ENCODE peak calls at places on chromosomes 3 and 15, in seven cellular contexts. N, K, B, I, G, J and F are unnamed samples.

GRCh38 chr3:155876037-155876436 is 5.6 kb downstream of the GMPS start:
- DNase-seq in J (no peak), K (no peak), B (no peak), N (no peak), G (no peak), I (no peak), F (no peak)

GRCh38 chr15:67072442-67072841 is 7.0 kb downstream of the SMAD3 start:
- DNase-seq in K (no peak), J (no peak), B (no peak), G (no peak), I (no peak), N (no peak), F (no peak)

GRCh38 chr3:68057637-68058320 is 403.4 kb upstream of the SUCLG2 start:
- DNase-seq in N (no peak), J (no peak), I (no peak), B (no peak), G (peak; percentile 11), K (no peak), F (peak; percentile 76)

GRCh38 chr3:185318136-185318535 is 44.8 kb upstream of the MAP3K13 start:
- DNase-seq in J (no peak), B (no peak), N (peak; percentile 70), I (no peak), K (peak; percentile 70), G (no peak), F (no peak)

GRCh38 chr3:161163297-161163696 is 57.8 kb upstream of the NMD3 start:
- DNase-seq in G (no peak), J (no peak), B (peak; percentile 87), N (peak; percentile 83), I (peak; percentile 79), K (peak; percentile 98), F (no peak)

GRCh38 chr15:31016446-31016915 is 25.1 kb upstream of the MTMR10 start:
- DNase-seq in G (no peak), B (peak; percentile 60), N (peak; percentile 68), J (no peak), I (no peak), K (peak; percentile 75), F (no peak)

GRCh38 chr3:194731496-194732073 is 45.9 kb downstream of the FAM43A start:
- DNase-seq in I (no peak), N (no peak), B (no peak), J (no peak), G (no peak), K (no peak), F (no peak)

GRCh38 chr3:16332904-16333426 is 68.0 kb downstream of the OXNAD1 start:
- DNase-seq in B (peak; percentile 73), N (peak; percentile 66), I (peak; percentile 41), G (no peak), J (no peak), K (no peak), F (no peak)

GRCh38 chr3:124149774-124150173 is 157.8 kb upstream of the ROPN1 start:
- DNase-seq in N (no peak), I (no peak), G (no peak), B (no peak), K (no peak), J (no peak), F (no peak)

GRCh38 chr3:181710581-181711255 is 1.0 kb upstream of the SOX2 start:
- DNase-seq in K (no peak), B (peak; percentile 28), G (no peak), I (no peak), N (peak; percentile 14), J (no peak), F (no peak)

GRCh38 chr15:39785806-39786205 is 3.2 kb upstream of the FSIP1 start:
- DNase-seq in J (no peak), I (no peak), G (no peak), K (no peak), N (no peak), B (no peak), F (no peak)

GRCh38 chr15:39788108-39788507 is 5.5 kb upstream of the FSIP1 start:
- DNase-seq in N (peak; percentile 44), I (no peak), J (no peak), K (no peak), G (no peak), B (peak; percentile 68), F (no peak)

GRCh38 chr15:39787479-39787878 is 4.8 kb upstream of the FSIP1 start:
- DNase-seq in J (no peak), N (no peak), I (no peak), B (no peak), G (no peak), K (no peak), F (no peak)

GRCh38 chr15:39785139-39785538 is 2.5 kb upstream of the FSIP1 start:
- DNase-seq in J (no peak), G (no peak), K (peak; percentile 55), N (no peak), I (no peak), B (no peak), F (no peak)

GRCh38 chr15:39786444-39787056 is 3.9 kb upstream of the FSIP1 start:
- DNase-seq in K (peak; percentile 58), G (no peak), N (peak; percentile 79), J (no peak), I (no peak), B (peak; percentile 81), F (peak; percentile 32)
- H3K4me3 ChIP-seq in K (no peak overlapping the region), G (no peak overlapping the region), N (no peak overlapping the region), J (no peak overlapping the region), I (no peak overlapping the region), B (no peak overlapping the region), F (no peak overlapping the region)

DNA sequence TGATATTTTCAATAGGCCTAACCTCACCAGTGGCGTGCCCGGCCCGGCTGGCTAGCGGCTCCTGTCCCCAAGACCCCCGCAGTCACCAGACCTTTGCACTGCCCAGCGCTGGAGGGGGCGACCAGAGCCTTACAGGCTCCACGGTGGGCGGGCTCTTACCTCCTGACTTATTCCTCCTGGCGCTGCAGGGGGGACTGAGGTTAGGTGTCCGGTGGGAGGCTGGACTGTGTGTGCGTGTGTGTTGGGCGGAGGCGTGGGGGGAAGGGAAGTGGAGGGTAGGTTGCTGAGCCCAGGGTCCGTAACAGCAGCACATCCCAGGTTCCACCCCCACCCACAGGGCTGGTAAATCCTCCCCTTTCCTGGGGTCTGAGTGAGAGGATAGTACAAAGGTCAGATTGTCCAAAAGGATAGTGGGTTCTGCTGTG is 27.5 kb upstream of the THRB start:
- DNase-seq in K (no peak), G (no peak), B (no peak), I (no peak), N (no peak), J (no peak), F (no peak)
- H3K4me3 ChIP-seq in K (peak overlapping the region; percentile 61), G (no peak overlapping the region), B (peak overlapping the region; percentile 88), I (peak overlapping the region; percentile 56), N (peak overlapping the region; percentile 51), J (peak overlapping the region; percentile 66), F (no peak overlapping the region)

GRCh38 chr3:150384517-150385212 is 23.4 kb upstream of the TSC22D2 start:
- DNase-seq in G (peak; percentile 27), J (no peak), N (peak; percentile 26), B (no peak), K (no peak), I (no peak), F (peak; percentile 64)
- H3K4me3 ChIP-seq in G (peak overlapping the region; percentile 73), J (no peak overlapping the region), N (no peak overlapping the region), B (no peak overlapping the region), K (no peak overlapping the region), I (no peak overlapping the region), F (no peak overlapping the region)

GRCh38 chr3:197711973-197712707 is 24.6 kb downstream of the RUBCN start:
- DNase-seq in K (peak; percentile 98), B (peak; percentile 99), G (peak; percentile 84), I (peak; percentile 97), N (peak; percentile 97), J (peak; percentile 75), F (peak; percentile 83)
- H3K4me3 ChIP-seq in K (peak overlapping the region; percentile 14), B (peak overlapping the region; percentile 73), G (peak overlapping the region; percentile 87), I (peak overlapping the region; percentile 59), N (peak overlapping the region; percentile 32), J (no peak overlapping the region), F (peak overlapping the region; percentile 25)

GRCh38 chr15:79432345-79433311 is 492 bp downstream of the MINAR1 start:
- DNase-seq in G (no peak), J (no peak), K (no peak), B (peak; percentile 42), I (no peak), N (peak; percentile 12), F (no peak)
- H3K4me3 ChIP-seq in G (no peak overlapping the region), J (peak overlapping the region; percentile 25), K (peak overlapping the region; percentile 15), B (peak overlapping the region; percentile 74), I (peak overlapping the region; percentile 50), N (peak overlapping the region; percentile 39), F (no peak overlapping the region)

GRCh38 chr3:45029661-45030060 is 3.6 kb downstream of the CLEC3B start:
- DNase-seq in K (peak; percentile 47), I (peak; percentile 63), G (no peak), B (peak; percentile 97), J (no peak), N (peak; percentile 70), F (no peak)

GRCh38 chr3:45031531-45031930 is 5.4 kb downstream of the CLEC3B start:
- DNase-seq in K (no peak), I (no peak), G (no peak), J (no peak), B (no peak), N (no peak), F (no peak)

GRCh38 chr3:45027406-45027805 is 1.3 kb downstream of the CLEC3B start:
- DNase-seq in G (no peak), K (no peak), I (no peak), B (peak; percentile 43), J (no peak), N (no peak), F (no peak)

GRCh38 chr3:45026957-45027356 is 854 bp downstream of the CLEC3B start:
- DNase-seq in B (peak; percentile 95), N (peak; percentile 67), I (peak; percentile 56), K (peak; percentile 31), G (no peak), J (peak; percentile 48), F (no peak)

DNA sequence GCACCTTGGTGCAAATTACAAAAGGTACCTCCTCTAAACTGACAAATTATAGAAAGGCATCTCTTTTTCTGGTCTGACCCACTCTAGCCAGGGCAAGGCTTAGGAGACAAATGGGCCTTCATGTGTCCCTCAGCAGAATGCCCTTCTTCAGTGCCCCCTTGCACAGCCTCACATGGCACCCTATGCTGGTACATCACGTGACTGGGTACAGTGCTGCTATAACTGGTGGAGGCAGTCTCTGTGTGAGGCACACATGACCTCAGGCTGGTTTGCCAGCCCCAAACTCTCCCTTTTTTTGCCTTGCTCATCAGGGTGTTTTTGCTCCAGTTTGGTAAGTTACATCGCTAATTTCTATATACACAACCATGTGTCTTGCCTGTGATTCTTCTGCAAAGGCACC is 3.1 kb downstream of the CLEC3B start:
- DNase-seq in G (no peak), B (no peak), K (no peak), I (no peak), N (no peak), J (no peak), F (no peak)
- H3K4me3 ChIP-seq in G (no peak overlapping the region), B (no peak overlapping the region), K (no peak overlapping the region), I (no peak overlapping the region), N (no peak overlapping the region), J (no peak overlapping the region), F (no peak overlapping the region)